ENCODE peak calls at places on chromosomes 2 and 18, in five cellular contexts. I, U, E, T and X are unnamed samples.

GRCh38 chr2:25275575-25275965 is 66.2 kb downstream of the DNMT3A start:
- DNase-seq in E (no peak), T (no peak), U (no peak), I (no peak), X (no peak)

GRCh38 chr2:166334800-166335199 is 40.9 kb downstream of the SCN9A start:
- DNase-seq in T (no peak), U (no peak), I (no peak), E (no peak), X (no peak)

GRCh38 chr2:98518106-98518505 is 73.4 kb downstream of the INPP4A start:
- DNase-seq in T (peak; percentile 48), E (no peak), I (no peak), U (peak; percentile 37), X (no peak)

GRCh38 chr2:223221120-223221859 is 169.3 kb downstream of the KCNE4 start:
- DNase-seq in I (no peak), T (no peak), U (no peak), E (no peak), X (no peak)

GRCh38 chr2:151237422-151238012 is 24.1 kb downstream of the RBM43 start:
- DNase-seq in U (peak; percentile 45), T (peak; percentile 50), E (peak; percentile 49), I (no peak), X (no peak)

GRCh38 chr2:10254373-10255188 is 48.1 kb upstream of the HPCAL1 start:
- DNase-seq in E (peak; percentile 30), I (no peak), T (peak; percentile 97), U (no peak), X (no peak)

GRCh38 chr18:62287753-62288668 is 37.1 kb upstream of the TNFRSF11A start:
- DNase-seq in I (no peak), E (no peak), U (no peak), T (no peak), X (no peak)

GRCh38 chr2:240465765-240466578 is 30.5 kb downstream of the GPC1 start:
- DNase-seq in I (no peak), T (no peak), E (no peak), U (no peak), X (no peak)

GRCh38 chr2:62852254-62852653 is 146.7 kb downstream of the EHBP1 start:
- DNase-seq in E (no peak), T (no peak), I (no peak), U (no peak), X (no peak)

GRCh38 chr2:20625920-20626697 is 24.8 kb downstream of the HS1BP3 start:
- DNase-seq in E (no peak), T (peak; percentile 22), I (no peak), U (no peak), X (no peak)

GRCh38 chr2:206937519-206937918 is 1.8 kb upstream of the CPO start:
- DNase-seq in E (no peak), T (no peak), U (no peak), I (no peak), X (no peak)

GRCh38 chr2:138267902-138268254 is 233.7 kb upstream of the SPOPL start:
- DNase-seq in E (no peak), U (no peak), T (no peak), I (no peak), X (no peak)

DNA sequence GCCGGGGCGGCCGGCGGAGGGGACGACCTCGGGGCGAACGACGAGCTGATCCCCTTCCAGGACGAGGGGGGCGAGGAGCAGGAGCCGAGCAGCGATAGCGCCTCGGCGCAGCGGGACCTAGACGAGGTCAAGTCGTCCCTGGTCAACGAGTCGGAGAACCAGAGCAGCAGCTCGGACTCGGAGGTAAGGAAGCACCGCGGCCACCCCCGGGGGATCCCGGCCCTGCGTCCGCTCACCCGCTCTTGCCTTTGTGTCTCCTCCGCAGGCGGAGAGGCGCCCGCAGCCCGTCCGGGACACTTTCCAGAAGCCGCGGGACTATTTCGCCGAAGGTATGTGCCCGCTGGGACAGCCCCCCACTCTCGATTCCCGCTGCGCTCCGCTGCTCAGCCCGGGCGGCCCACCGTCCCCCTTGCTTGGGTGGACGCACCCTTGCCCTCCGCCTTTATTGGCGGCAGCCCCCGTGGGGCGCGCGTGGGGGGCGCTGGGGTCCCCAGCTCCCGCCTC is 611 bp downstream of the TCF7L1 start:
- DNase-seq in U (peak; percentile 66), I (no peak), E (peak; percentile 46), T (peak; percentile 69), X (peak; percentile 41)
- H4K91ac ChIP-seq in U (peak overlapping the region; percentile 29), I (peak overlapping the region; percentile 89), E (peak overlapping the region; percentile 67), T (peak overlapping the region; percentile 78), X (no peak overlapping the region)

GRCh38 chr2:64250751-64251405 is 106.7 kb upstream of the PELI1 start:
- DNase-seq in E (no peak), T (no peak), U (no peak), I (no peak), X (no peak)
- H3K4me3 ChIP-seq in E (no peak overlapping the region), T (no peak overlapping the region), U (no peak overlapping the region), I (peak overlapping the region; percentile 4), X (no peak overlapping the region)

DNA sequence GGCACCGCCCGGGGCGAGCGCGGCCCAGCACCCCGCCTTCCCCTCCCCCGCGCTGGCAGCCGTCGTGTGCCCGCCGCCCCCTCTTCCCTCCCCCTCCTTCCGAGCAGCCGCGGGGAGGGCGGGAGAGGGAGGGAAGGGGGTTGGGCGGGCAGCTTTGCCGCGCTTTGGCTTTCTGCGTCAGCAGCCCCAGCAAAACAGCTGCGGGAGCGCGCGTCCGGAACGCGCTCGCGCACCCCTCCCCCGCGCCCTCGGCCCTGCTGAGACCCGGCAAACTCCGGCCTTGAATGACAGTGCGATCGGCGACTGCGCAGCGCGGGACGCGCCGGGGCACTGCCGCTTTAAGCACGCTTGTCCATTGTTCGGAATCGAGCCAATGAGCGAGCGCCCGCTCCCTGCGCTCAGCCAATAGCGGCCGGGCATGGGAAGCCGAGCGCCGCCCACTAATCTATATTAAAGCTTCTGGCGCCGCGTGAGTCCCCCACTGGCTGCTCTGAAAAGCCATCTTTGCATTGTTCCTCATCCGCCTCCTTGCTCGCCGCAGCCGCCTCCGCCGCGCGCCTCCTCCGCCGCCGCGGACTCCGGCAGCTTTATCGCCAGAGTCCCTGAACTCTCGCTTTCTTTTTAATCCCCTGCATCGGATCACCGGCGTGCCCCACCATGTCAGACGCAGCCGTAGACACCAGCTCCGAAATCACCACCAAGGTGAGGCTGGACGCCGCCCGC is at the start of gene PTMA:
- DNase-seq in E (peak; percentile 100), I (peak; percentile 100), U (peak; percentile 100), T (peak; percentile 100), X (peak; percentile 99)
- H4K91ac ChIP-seq in E (peak within 1 kb of the TSS; percentile 100), I (peak within 1 kb of the TSS; percentile 100), U (peak within 1 kb of the TSS; percentile 99), T (peak within 1 kb of the TSS; percentile 99), X (peak within 1 kb of the TSS; percentile 100)

GRCh38 chr2:45007961-45008295 is 1.3 kb downstream of the SIX2 start:
- DNase-seq in U (no peak), I (no peak), E (no peak), T (no peak), X (no peak)
- H3K4me3 ChIP-seq in U (peak overlapping the region; percentile 71), I (no peak overlapping the region), E (no peak overlapping the region), T (no peak overlapping the region), X (no peak overlapping the region)